ENCODE peak calls at places on chromosome 22, in seven cellular contexts. T, N, Z, G, E, Y and A are unnamed samples.

GRCh38 chr22:46934746-46935491 is 172.5 kb downstream of the TBC1D22A start:
- DNase-seq in Z (peak; percentile 96), T (no peak), N (no peak), Y (no peak), G (peak; percentile 52), E (no peak), A (peak; percentile 84)

GRCh38 chr22:45585437-45585755 is 82.7 kb downstream of the FBLN1 start:
- DNase-seq in E (no peak), Z (no peak), G (no peak), T (no peak), N (peak; percentile 48), Y (no peak), A (no peak)

GRCh38 chr22:21567456-21568206 is at the start of gene UBE2L3:
- DNase-seq in N (peak; percentile 90), Z (peak; percentile 72), G (peak; percentile 93), E (peak; percentile 80), Y (peak; percentile 83), T (peak; percentile 92), A (no peak)

GRCh38 chr22:46538816-46539163 is 1.4 kb upstream of the CELSR1 start:
- DNase-seq in N (no peak), Z (peak; percentile 45), Y (no peak), E (no peak), T (no peak), G (peak; percentile 58), A (no peak)

GRCh38 chr22:26342719-26343449 is 86.2 kb upstream of the ASPHD2 start:
- DNase-seq in E (no peak), N (no peak), T (no peak), Y (no peak), Z (no peak), G (no peak), A (no peak)

GRCh38 chr22:46057762-46058420 is 80.9 kb upstream of the WNT7B start:
- DNase-seq in Z (no peak), N (peak; percentile 70), G (peak; percentile 86), T (peak; percentile 9), Y (peak; percentile 81), E (no peak), A (no peak)

GRCh38 chr22:32354360-32355351 is 3.0 kb upstream of the RFPL3 start:
- DNase-seq in Y (no peak), T (no peak), E (no peak), N (no peak), G (peak; percentile 50), Z (peak; percentile 47), A (peak; percentile 14)

GRCh38 chr22:39097098-39098020 is at the start of gene APOBEC3H:
- DNase-seq in N (peak; percentile 72), G (no peak), Z (peak; percentile 69), Y (no peak), E (no peak), T (no peak), A (peak; percentile 36)

GRCh38 chr22:49568751-49569285 is 258.9 kb downstream of the BRD1 start:
- DNase-seq in T (peak; percentile 51), E (no peak), G (no peak), Y (no peak), Z (no peak), N (no peak), A (no peak)

GRCh38 chr22:29079218-29079901 is 6.5 kb downstream of the KREMEN1 start:
- DNase-seq in G (peak; percentile 95), Z (no peak), N (no peak), T (no peak), E (no peak), Y (no peak), A (no peak)

GRCh38 chr22:41512421-41513194 is 31.7 kb downstream of the POLR3H start:
- DNase-seq in Z (peak; percentile 55), E (peak; percentile 57), Y (no peak), T (peak; percentile 93), G (peak; percentile 84), N (no peak), A (no peak)

GRCh38 chr22:38944653-38945052 is 12.8 kb upstream of the APOBEC3A start:
- DNase-seq in G (no peak), Y (no peak), E (no peak), Z (no peak), T (no peak), N (no peak), A (no peak)

GRCh38 chr22:26362471-26362870 is 66.6 kb upstream of the ASPHD2 start:
- DNase-seq in N (no peak), Z (no peak), Y (no peak), E (no peak), G (no peak), T (no peak), A (no peak)

GRCh38 chr22:17159504-17159951 is 451 bp upstream of the HDHD5 start:
- DNase-seq in T (no peak), N (no peak), G (peak; percentile 66), Z (peak; percentile 62), E (no peak), Y (peak; percentile 79), A (no peak)

GRCh38 chr22:36028646-36029405 is at the start of gene RBFOX2:
- DNase-seq in T (peak; percentile 99), Z (peak; percentile 93), N (peak; percentile 96), E (peak; percentile 95), Y (peak; percentile 99), G (peak; percentile 97), A (peak; percentile 77)

GRCh38 chr22:44383652-44384562 is 71.2 kb upstream of the SHISAL1 start:
- DNase-seq in T (no peak), G (no peak), Z (no peak), Y (no peak), N (peak; percentile 18), E (no peak), A (no peak)

GRCh38 chr22:41526802-41527799 is 17.2 kb downstream of the POLR3H start:
- DNase-seq in E (no peak), G (peak; percentile 49), N (peak; percentile 67), T (peak; percentile 63), Z (no peak), Y (no peak), A (no peak)

GRCh38 chr22:38437416-38437815 is 17.6 kb downstream of the KCNJ4 start:
- DNase-seq in Y (no peak), Z (peak; percentile 28), T (no peak), N (no peak), G (no peak), E (no peak), A (no peak)

GRCh38 chr22:35400335-35400680 is 368 bp downstream of the MCM5 start:
- DNase-seq in Y (no peak), T (no peak), G (peak; percentile 22), E (no peak), Z (no peak), N (no peak), A (no peak)

GRCh38 chr22:28899199-28899853 is 16.0 kb downstream of the ZNRF3 start:
- DNase-seq in N (no peak), Z (peak; percentile 82), G (peak; percentile 86), T (no peak), Y (no peak), E (no peak), A (no peak)

DNA sequence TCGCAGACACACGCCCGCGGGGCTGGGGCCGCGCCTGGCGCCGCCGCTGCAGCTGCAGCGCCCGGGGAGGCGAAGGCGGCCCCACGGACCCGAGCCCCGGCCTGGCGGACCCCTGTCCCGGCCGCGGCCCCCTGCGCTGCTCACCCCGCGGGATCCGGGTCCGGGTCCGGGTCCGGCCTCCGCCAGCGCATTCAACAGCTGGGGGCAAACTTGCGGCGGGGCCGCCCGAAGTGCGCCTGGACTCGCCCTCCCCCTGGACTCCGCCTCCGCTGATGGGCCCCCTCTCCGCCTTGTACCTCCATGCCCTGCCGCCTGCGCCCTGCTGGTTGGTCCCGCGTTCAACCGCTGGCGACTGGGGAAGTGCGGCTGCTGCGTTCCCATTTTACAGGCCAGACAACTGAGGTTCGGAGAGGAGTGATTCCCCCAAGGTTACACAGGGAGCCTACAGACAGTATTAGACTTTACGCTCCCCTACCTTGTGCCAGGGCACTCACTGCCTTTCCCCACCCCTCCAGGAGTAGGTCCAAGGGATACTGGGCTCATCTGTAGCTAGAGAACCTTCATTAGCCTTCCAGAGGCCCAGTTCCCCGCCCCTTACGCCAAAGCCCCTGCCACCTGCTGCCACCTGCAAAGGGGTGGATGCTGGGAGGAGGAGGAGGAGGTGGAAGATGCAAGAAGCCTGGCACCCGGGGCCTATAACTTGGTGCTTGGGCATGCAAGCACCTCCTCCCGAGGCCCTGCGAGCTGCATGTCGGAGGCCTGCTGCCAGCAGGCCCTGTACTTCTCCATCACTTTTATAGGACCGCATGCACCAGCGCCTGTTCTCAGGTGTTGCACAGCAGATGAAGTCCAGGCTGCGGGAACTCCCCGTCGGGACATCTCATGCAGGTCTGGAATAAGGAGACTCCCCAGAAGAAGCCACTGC is 694 bp upstream of the ELFN2 start:
- DNase-seq in N (no peak), Y (no peak), E (no peak), T (no peak), Z (no peak), G (no peak), A (no peak)
- H3K27ac ChIP-seq in N (no peak overlapping the region), Y (no peak overlapping the region), E (no peak overlapping the region), T (no peak overlapping the region), Z (no peak overlapping the region), G (no peak overlapping the region), A (no peak overlapping the region)

GRCh38 chr22:30289126-30289979 is at the start of gene CASTOR1:
- DNase-seq in G (peak; percentile 98), T (peak; percentile 99), N (peak; percentile 99), E (peak; percentile 97), Z (peak; percentile 95), Y (peak; percentile 99), A (peak; percentile 75)
- H3K27ac ChIP-seq in G (peak within 1 kb of the TSS; percentile 56), T (no peak within 1 kb of the TSS), N (peak within 1 kb of the TSS; percentile 95), E (no peak within 1 kb of the TSS), Z (no peak within 1 kb of the TSS), Y (peak within 1 kb of the TSS; percentile 95), A (peak within 1 kb of the TSS; percentile 73)

GRCh38 chr22:50673231-50674126 is 856 bp downstream of the SHANK3 start:
- DNase-seq in E (peak; percentile 56), N (no peak), Z (no peak), T (no peak), Y (peak; percentile 67), G (peak; percentile 43), A (no peak)

GRCh38 chr22:50671641-50672040 is 982 bp upstream of the SHANK3 start:
- DNase-seq in Y (peak; percentile 62), N (no peak), E (no peak), G (no peak), Z (no peak), T (no peak), A (no peak)

GRCh38 chr22:50670914-50671538 is 1.6 kb upstream of the SHANK3 start:
- DNase-seq in Y (peak; percentile 68), T (no peak), Z (no peak), E (no peak), G (no peak), N (no peak), A (no peak)

GRCh38 chr22:50672471-50673230 is at the start of gene SHANK3:
- DNase-seq in T (no peak), G (no peak), Z (no peak), Y (peak; percentile 74), N (peak; percentile 70), E (no peak), A (no peak)

DNA sequence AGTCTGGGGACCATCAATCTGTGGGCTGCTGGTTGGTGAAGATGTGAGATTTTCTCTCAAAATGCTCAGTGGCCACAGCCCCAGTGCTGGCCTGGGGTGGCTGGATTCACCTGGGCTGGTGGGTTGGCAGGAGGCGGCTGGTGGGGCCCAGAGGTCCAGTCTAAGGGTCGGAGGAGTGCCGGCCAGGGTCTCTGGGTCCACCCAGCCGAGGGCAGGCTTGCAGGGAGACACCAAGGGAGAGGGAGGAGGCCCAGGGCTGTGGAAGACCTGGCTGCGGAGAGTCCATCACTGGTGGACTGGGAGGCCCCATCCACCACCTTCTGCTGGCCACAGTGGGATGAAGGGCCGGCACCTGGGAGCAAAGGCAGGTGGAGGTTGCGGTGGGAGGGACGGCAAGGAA is 582 bp upstream of the SHANK3 start:
- DNase-seq in G (no peak), Y (peak; percentile 57), T (no peak), E (no peak), Z (no peak), N (no peak), A (no peak)
- H3K27ac ChIP-seq in G (no peak overlapping the region), Y (peak overlapping the region; percentile 66), T (no peak overlapping the region), E (no peak overlapping the region), Z (no peak overlapping the region), N (peak overlapping the region; percentile 87), A (no peak overlapping the region)

GRCh38 chr22:20211997-20212753 is 55.9 kb downstream of the RTN4R start:
- DNase-seq in T (no peak), E (no peak), Z (peak; percentile 25), N (peak; percentile 74), G (peak; percentile 91), Y (no peak), A (no peak)
- H3K27ac ChIP-seq in T (no peak overlapping the region), E (peak overlapping the region; percentile 2), Z (no peak overlapping the region), N (no peak overlapping the region), G (peak overlapping the region; percentile 76), Y (no peak overlapping the region), A (no peak overlapping the region)